ENCODE peak calls at places on chromosomes 5 and 9, in ten cellular contexts. V is upper lobe of left lung, T is stomach, M is breast epithelium, X is GM12891, O is esophagus squamous epithelium, D is HepG2, L is A549, Z is transverse colon, J is spleen. I is an unnamed sample.
A peak's percentile ranks its signal among the peaks of the same experiment; 100 is the strongest.

GRCh38 chr9:91053824-91054223 is 252.2 kb downstream of the SYK start:
- DNase-seq in D (no peak), J (no peak), X (no peak), T (no peak), Z (no peak), M (no peak), O (no peak), L (no peak), V (no peak), I (no peak)

GRCh38 chr5:128669803-128670202 is 131.8 kb upstream of the FBN2 start:
- DNase-seq in T (no peak), L (no peak), V (no peak), Z (no peak), O (no peak), D (no peak), J (no peak), X (no peak), M (no peak), I (no peak)

GRCh38 chr9:123263227-123263626 is 5.2 kb downstream of the STRBP start:
- DNase-seq in M (no peak), Z (no peak), J (no peak), D (no peak), T (no peak), L (no peak), X (no peak), V (no peak), O (no peak), I (no peak)

GRCh38 chr9:128066713-128067621 is at the start of gene NAIF1:
- DNase-seq in D (peak; percentile 99), X (peak; percentile 84), O (peak; percentile 88), Z (peak; percentile 97), J (peak; percentile 99), L (peak; percentile 99), M (peak; percentile 97), T (peak; percentile 97), V (peak; percentile 95), I (peak; percentile 99)

GRCh38 chr9:87147803-87148202 is 200.5 kb upstream of the GAS1 start:
- DNase-seq in Z (no peak), D (no peak), J (no peak), V (no peak), L (no peak), X (no peak), T (no peak), M (no peak), O (no peak), I (no peak)

GRCh38 chr5:133295520-133295919 is 243.7 kb downstream of the HSPA4 start:
- DNase-seq in Z (no peak), V (no peak), M (no peak), O (no peak), X (no peak), J (no peak), L (no peak), T (no peak), D (no peak), I (no peak)

GRCh38 chr9:35659340-35659739 is 1.2 kb downstream of the CCDC107 start:
- DNase-seq in X (no peak), L (no peak), T (no peak), O (no peak), D (no peak), J (no peak), V (no peak), Z (no peak), M (no peak), I (no peak)

GRCh38 chr5:64637837-64638443 is 52.4 kb upstream of the SHISAL2B start:
- DNase-seq in J (no peak), Z (no peak), D (no peak), T (no peak), V (no peak), O (no peak), L (no peak), X (no peak), M (no peak), I (no peak)

DNA sequence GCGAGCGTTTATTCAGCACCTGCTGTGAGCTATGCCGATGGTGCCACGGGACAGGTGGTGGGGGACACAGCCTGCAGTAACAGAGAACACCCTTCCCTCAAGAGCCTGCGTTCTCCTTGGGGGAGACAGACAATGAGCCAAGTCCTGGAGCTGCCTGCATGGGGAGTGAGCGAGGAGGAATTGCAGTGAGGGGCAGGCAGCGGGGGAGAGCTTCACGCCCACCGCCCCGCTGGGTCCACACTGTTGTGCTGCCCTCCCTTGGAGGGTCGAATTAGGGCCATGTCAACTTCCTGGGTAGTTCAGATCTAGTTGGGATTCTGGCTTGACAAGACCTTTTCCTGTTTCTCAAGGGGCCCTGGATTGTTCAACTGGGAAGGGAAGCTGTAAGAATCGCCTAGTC is 55.5 kb upstream of the N4BP3 start:
- DNase-seq in V (no peak), X (no peak), L (no peak), Z (no peak), J (no peak), M (no peak), D (no peak), O (no peak), T (no peak), I (no peak)
- TF ChIP-seq POLR2A in V (no peak), X (no peak), L (no peak), Z (no peak), J (no peak), M (no peak), D (no peak), O (no peak), T (no peak), I (no peak)

DNA sequence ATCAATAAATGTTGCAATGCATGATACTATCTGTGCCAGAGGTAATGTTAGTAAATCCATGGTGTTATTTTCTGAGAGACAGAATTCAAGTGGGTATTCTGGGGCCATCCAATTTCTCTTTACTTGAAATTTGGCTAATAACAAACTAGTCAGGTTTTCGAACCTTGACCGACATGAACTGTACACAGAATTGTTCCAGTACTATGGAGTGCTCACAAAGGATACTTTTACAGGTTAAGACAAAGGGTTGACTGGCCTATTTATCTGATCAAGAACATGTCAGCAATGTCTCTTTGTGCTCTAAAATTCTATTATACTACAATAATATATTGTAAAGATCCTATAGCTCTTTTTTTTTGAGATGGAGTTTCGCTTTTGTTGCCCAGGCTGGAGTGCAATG is 18.2 kb downstream of the MLANA start:
- DNase-seq in V (no peak), O (no peak), X (no peak), J (no peak), D (no peak), L (no peak), M (no peak), T (no peak), Z (no peak), I (no peak)
- TF ChIP-seq POLR2A in V (no peak), O (no peak), X (no peak), J (no peak), D (no peak), L (no peak), M (no peak), T (no peak), Z (no peak), I (no peak)

GRCh38 chr9:114884787-114885452 is 45.5 kb downstream of the TNFSF8 start:
- DNase-seq in L (peak; percentile 44), D (peak; percentile 87), T (peak; percentile 88), M (no peak), X (no peak), J (no peak), Z (peak; percentile 80), O (no peak), V (no peak), I (no peak)
- TF ChIP-seq POLR2A in L (no peak), D (no peak), T (no peak), M (no peak), X (no peak), J (no peak), Z (no peak), O (no peak), V (no peak), I (no peak)

GRCh38 chr9:83707768-83708514 is at the start of gene UBQLN1:
- DNase-seq in M (peak; percentile 89), J (peak; percentile 98), Z (peak; percentile 95), T (peak; percentile 96), L (peak; percentile 97), D (peak; percentile 88), O (peak; percentile 77), V (peak; percentile 98), X (peak; percentile 79), I (peak; percentile 99)
- TF ChIP-seq POLR2A in M (peak; percentile 86), J (no peak), Z (peak; percentile 96), T (peak; percentile 85), L (peak; percentile 96), D (peak; percentile 87), O (peak; percentile 92), V (peak; percentile 77), X (peak; percentile 98), I (peak; percentile 98)